ENCODE peak calls at places on chromosomes 16 and 17, in seven cellular contexts. B, A, D, S, Y, G and V are unnamed samples. For H3K4me1, the result is how much of the 10 kb centered on the place peaks cover.

GRCh38 chr16:8630205-8630953 is 8.9 kb downstream of the METTL22 start:
- DNase-seq in S (no peak), B (no peak), Y (no peak), D (no peak), G (no peak), A (no peak), V (no peak)

GRCh38 chr17:73901661-73902415 is 257.6 kb upstream of the SDK2 start:
- DNase-seq in D (no peak), Y (no peak), G (no peak), A (peak), B (peak), S (no peak), V (peak)

GRCh38 chr16:75250809-75251279 is 580 bp downstream of the BCAR1 start:
- DNase-seq in A (no peak), D (no peak), G (no peak), Y (no peak), B (no peak), S (peak), V (no peak)

GRCh38 chr17:76575570-76575969 is 10.1 kb downstream of the ST6GALNAC2 start:
- DNase-seq in G (no peak), A (no peak), S (no peak), B (no peak), D (no peak), Y (no peak), V (no peak)

GRCh38 chr17:68534714-68535113 is 22.5 kb downstream of the PRKAR1A start:
- DNase-seq in Y (no peak), G (no peak), S (no peak), B (no peak), A (no peak), D (no peak), V (no peak)

GRCh38 chr17:6328279-6328678 is 106.6 kb downstream of the AIPL1 start:
- DNase-seq in A (no peak), D (no peak), B (no peak), G (no peak), S (no peak), Y (no peak), V (peak)

GRCh38 chr17:653724-654123 is 60.9 kb downstream of the VPS53 start:
- DNase-seq in B (no peak), S (no peak), D (no peak), G (no peak), Y (no peak), A (no peak), V (no peak)

GRCh38 chr17:4329838-4330237 is 36.6 kb downstream of the UBE2G1 start:
- DNase-seq in D (peak), Y (no peak), S (peak), B (no peak), G (peak), A (no peak), V (peak)

GRCh38 chr17:70521821-70522256 is 352.5 kb downstream of the KCNJ2 start:
- DNase-seq in B (no peak), G (no peak), S (no peak), A (no peak), D (peak), Y (no peak), V (no peak)

GRCh38 chr16:53417011-53417410 is 17.3 kb upstream of the RBL2 start:
- DNase-seq in D (peak), S (peak), G (peak), A (no peak), Y (no peak), B (no peak), V (peak)

GRCh38 chr16:89471225-89471624 is 19.1 kb downstream of the ANKRD11 start:
- DNase-seq in Y (no peak), G (peak), D (peak), S (peak), A (no peak), B (no peak), V (peak)

GRCh38 chr17:79915850-79916430 is 76.7 kb upstream of the CBX4 start:
- DNase-seq in B (peak), Y (peak), D (peak), A (no peak), S (peak), G (peak), V (peak)

GRCh38 chr16:66378739-66379570 is 12.5 kb downstream of the CDH5 start:
- DNase-seq in A (no peak), D (no peak), B (no peak), S (peak), G (peak), Y (no peak), V (no peak)

GRCh38 chr16:26982422-26982821 is 84.3 kb upstream of the C16orf82 start:
- DNase-seq in B (no peak), D (no peak), S (no peak), Y (no peak), G (no peak), A (no peak), V (no peak)

GRCh38 chr16:31177136-31177535 is 2.8 kb upstream of the FUS start:
- DNase-seq in A (no peak), G (no peak), S (peak), B (no peak), Y (no peak), D (peak), V (no peak)

GRCh38 chr16:71473891-71474290 is 11.8 kb upstream of the ZNF23 start:
- DNase-seq in B (no peak), S (no peak), D (no peak), A (no peak), Y (no peak), G (no peak), V (no peak)

GRCh38 chr17:76003915-76004314 is 3.3 kb downstream of the CDK3 start:
- DNase-seq in A (no peak), G (no peak), S (no peak), D (no peak), B (no peak), Y (no peak), V (no peak)

GRCh38 chr17:77428020-77428781 is 287.4 kb downstream of the SEC14L1 start:
- DNase-seq in D (no peak), S (no peak), B (no peak), Y (no peak), G (no peak), A (no peak), V (no peak)

GRCh38 chr16:89586853-89587252 is 11.3 kb downstream of the CPNE7 start:
- DNase-seq in S (no peak), B (no peak), A (no peak), G (no peak), Y (no peak), D (no peak), V (no peak)

GRCh38 chr16:29899516-29900101 is at the start of gene SEZ6L2:
- DNase-seq in D (peak), Y (peak), G (peak), A (peak), S (peak), B (peak), V (peak)

GRCh38 chr16:56547120-56547948 is 17.5 kb upstream of the MT4 start:
- DNase-seq in G (no peak), Y (peak), S (peak), B (peak), A (peak), D (peak), V (peak)

GRCh38 chr17:61251939-61252865 is 147.4 kb upstream of the TBX2 start:
- DNase-seq in D (peak), S (peak), Y (no peak), G (no peak), B (no peak), A (no peak), V (no peak)

GRCh38 chr17:29412780-29413565 is 22.8 kb downstream of the TAOK1 start:
- DNase-seq in A (no peak), S (peak), D (peak), Y (no peak), G (no peak), B (no peak), V (no peak)

GRCh38 chr16:89687092-89687940 is 827 bp downstream of the CDK10 start:
- DNase-seq in Y (no peak), B (no peak), A (no peak), S (peak), D (peak), G (peak), V (peak)

GRCh38 chr17:75514299-75515228 is 773 bp downstream of the CASKIN2 start:
- DNase-seq in B (no peak), S (peak), D (peak), Y (no peak), G (no peak), A (peak), V (peak)

GRCh38 chr17:22373911-22374310 is 681.6 kb downstream of the KCNJ18 start:
- DNase-seq in A (no peak), B (no peak), D (no peak), Y (no peak), S (no peak), G (no peak), V (no peak)

GRCh38 chr17:67779098-67779672 is 46.1 kb upstream of the BPTF start:
- DNase-seq in B (peak), S (peak), Y (peak), A (peak), G (no peak), D (peak), V (peak)

GRCh38 chr17:10631048-10631700 is 25.9 kb downstream of the MYH3 start:
- DNase-seq in A (no peak), B (peak), D (peak), Y (no peak), S (peak), G (no peak), V (peak)

GRCh38 chr17:68288804-68289203 is 2.1 kb downstream of the SLC16A6 start:
- DNase-seq in Y (no peak), S (peak), A (no peak), D (no peak), G (no peak), B (no peak), V (peak)

GRCh38 chr16:17026600-17027242 is 444.0 kb downstream of the XYLT1 start:
- DNase-seq in G (no peak), B (no peak), A (no peak), D (no peak), Y (no peak), S (no peak), V (no peak)

GRCh38 chr17:21549107-21549687 is 143.1 kb upstream of the KCNJ18 start:
- DNase-seq in S (peak), B (no peak), G (no peak), Y (no peak), D (peak), A (no peak), V (no peak)

GRCh38 chr16:75555213-75555706 is 792 bp downstream of the TMEM231 start:
- DNase-seq in S (peak), B (peak), D (peak), G (peak), Y (peak), A (peak), V (peak)

GRCh38 chr17:14301279-14301760 is 439 bp downstream of the HS3ST3B1 start:
- DNase-seq in Y (no peak), G (no peak), A (no peak), D (no peak), S (no peak), B (no peak), V (no peak)

GRCh38 chr17:77391668-77392375 is 251.1 kb downstream of the SEC14L1 start:
- DNase-seq in A (no peak), Y (peak), B (peak), D (peak), G (no peak), S (peak), V (peak)

GRCh38 chr17:77352441-77352840 is 211.7 kb downstream of the SEC14L1 start:
- DNase-seq in G (no peak), D (no peak), S (no peak), A (no peak), Y (no peak), B (no peak), V (no peak)

GRCh38 chr16:75420987-75421819 is 12.1 kb downstream of the CFDP1 start:
- DNase-seq in D (peak), S (peak), Y (peak), A (peak), G (no peak), B (peak), V (peak)

GRCh38 chr17:12959441-12959840 is 58.4 kb downstream of the ELAC2 start:
- DNase-seq in G (peak), A (no peak), S (no peak), B (no peak), D (peak), Y (no peak), V (no peak)

GRCh38 chr17:2035549-2036490 is 5.9 kb downstream of the DPH1 start:
- DNase-seq in S (no peak), B (peak), A (no peak), G (no peak), D (no peak), Y (no peak), V (no peak)

GRCh38 chr16:47036201-47036600 is 62.7 kb upstream of the DNAJA2 start:
- DNase-seq in Y (no peak), S (no peak), G (no peak), D (no peak), A (no peak), B (no peak), V (no peak)
- H3K4ac ChIP-seq in Y (no peak), S (no peak), G (no peak), D (no peak), A (no peak), B (no peak), V (no peak)

DNA sequence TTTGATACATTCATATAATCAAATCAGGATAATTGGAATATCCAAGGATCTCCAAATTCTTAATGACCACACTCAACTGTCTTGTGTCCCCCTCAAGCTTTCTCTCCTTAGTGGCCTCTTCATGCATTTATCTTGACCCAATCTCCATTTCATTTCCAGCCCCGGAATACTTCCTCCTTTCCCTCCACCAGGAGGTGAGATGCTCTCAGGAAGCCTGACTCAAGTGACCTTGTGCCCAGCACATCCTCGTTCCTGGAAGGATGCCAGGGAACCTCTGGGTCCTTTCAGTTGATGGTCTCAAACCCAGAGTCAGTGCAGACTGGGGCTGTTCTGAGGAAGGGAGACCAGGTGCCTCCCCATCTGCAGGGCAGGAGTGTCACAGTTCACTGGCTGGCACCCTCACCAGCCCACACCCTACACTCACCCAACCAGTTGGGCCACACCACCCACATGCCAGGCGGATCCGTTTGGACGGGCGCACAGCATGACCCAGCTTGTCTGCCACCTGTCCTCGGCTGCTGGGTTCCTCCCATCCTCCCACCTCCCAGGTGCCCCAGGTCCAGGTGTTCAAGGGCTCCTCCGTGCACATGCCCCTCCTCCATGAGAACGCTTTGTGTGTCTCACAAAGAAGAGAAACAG is 14.0 kb upstream of the EMP2 start:
- DNase-seq in S (no peak), A (no peak), B (no peak), Y (no peak), G (no peak), D (no peak), V (no peak)
- H3K4me1 ChIP-seq in S (under half), A (under half), B (under half), Y (under half), G (under half), D (under half), V (under half)

DNA sequence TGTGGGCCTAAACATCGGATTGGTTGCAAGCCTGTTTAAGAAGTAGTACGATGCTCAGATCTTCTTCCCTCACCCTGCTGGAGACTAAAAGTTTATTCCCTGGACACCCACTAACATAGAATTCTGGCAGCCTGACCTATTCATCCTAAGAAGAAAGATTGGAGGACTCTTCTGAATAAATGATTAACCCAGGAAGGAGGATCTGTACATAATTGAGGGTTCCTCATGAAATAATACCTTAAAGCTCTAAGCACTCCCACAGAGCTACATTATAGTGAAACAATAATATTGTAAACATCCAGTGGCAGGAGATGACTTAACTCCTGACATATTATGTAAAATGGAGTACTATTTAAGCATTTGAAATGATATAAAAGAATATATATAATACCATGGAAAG is 111.8 kb downstream of the NLK start:
- DNase-seq in G (no peak), A (no peak), D (no peak), S (no peak), Y (no peak), B (no peak), V (no peak)
- H4K8ac ChIP-seq in G (no peak), A (no peak), D (no peak), S (no peak), Y (no peak), B (no peak), V (no peak)

DNA sequence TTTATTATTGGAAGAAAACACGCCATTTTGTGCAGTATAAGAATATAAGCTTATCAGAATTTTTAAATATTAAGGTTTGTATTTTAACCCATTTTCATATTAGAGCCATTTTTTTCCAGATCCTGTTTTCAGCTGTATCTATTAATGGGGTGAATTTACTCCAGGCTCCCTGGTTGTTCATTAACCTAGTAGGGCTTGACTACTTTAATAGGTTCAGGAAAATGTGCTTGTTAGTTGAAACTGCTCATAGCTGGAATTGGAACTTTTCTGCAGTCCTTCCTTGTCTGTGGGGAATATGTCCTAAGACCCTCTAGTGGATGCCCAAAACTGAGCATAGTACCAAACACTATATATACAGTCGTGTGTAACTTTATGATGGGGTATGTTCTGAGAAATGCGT is 28.0 kb downstream of the NFAT5 start:
- DNase-seq in B (no peak), Y (no peak), A (no peak), D (no peak), S (no peak), G (no peak), V (no peak)
- H3K4ac ChIP-seq in B (no peak), Y (no peak), A (no peak), D (no peak), S (no peak), G (no peak), V (no peak)

GRCh38 chr17:44204453-44204882 is 4.8 kb upstream of the ATXN7L3 start:
- DNase-seq in A (no peak), Y (no peak), B (no peak), S (peak), G (no peak), D (peak), V (no peak)
- H3K4me1 ChIP-seq in A (under half), Y (under half), B (under half), S (under half), G (under half), D (under half), V (under half)

GRCh38 chr17:51652529-51652928 is 392.2 kb downstream of the UTP18 start:
- DNase-seq in D (no peak), Y (no peak), A (no peak), G (no peak), B (no peak), S (no peak), V (no peak)
- H4K8ac ChIP-seq in D (no peak), Y (no peak), A (no peak), G (no peak), B (no peak), S (no peak), V (no peak)

GRCh38 chr16:67430504-67431076 is 331 bp upstream of the HSD11B2 start:
- DNase-seq in Y (no peak), S (no peak), A (peak), D (no peak), B (no peak), G (peak), V (no peak)
- H3K4ac ChIP-seq in Y (peak), S (no peak), A (no peak), D (no peak), B (no peak), G (no peak), V (peak)

GRCh38 chr17:50635720-50636144 is 1.1 kb downstream of the ABCC3 start:
- DNase-seq in B (no peak), G (no peak), D (no peak), A (no peak), Y (no peak), S (no peak), V (no peak)
- H3K4me1 ChIP-seq in B (under half), G (under half), D (under half), A (under half), Y (under half), S (under half), V (under half)

GRCh38 chr17:82910770-82911169 is 70.9 kb upstream of the ZNF750 start:
- DNase-seq in A (no peak), S (no peak), G (no peak), D (no peak), Y (no peak), B (no peak), V (no peak)
- H4K8ac ChIP-seq in A (no peak), S (no peak), G (no peak), D (no peak), Y (no peak), B (no peak), V (no peak)

GRCh38 chr17:17175917-17176316 is 30.2 kb downstream of the PLD6 start:
- DNase-seq in B (no peak), D (no peak), Y (no peak), A (no peak), S (no peak), G (no peak), V (no peak)

GRCh38 chr17:17179371-17179827 is 26.7 kb downstream of the PLD6 start:
- DNase-seq in B (no peak), D (peak), G (no peak), S (no peak), Y (no peak), A (no peak), V (no peak)

GRCh38 chr17:17175340-17175739 is 30.8 kb downstream of the PLD6 start:
- DNase-seq in G (no peak), D (no peak), B (no peak), S (no peak), A (no peak), Y (no peak), V (no peak)

GRCh38 chr17:17176341-17176740 is 29.8 kb downstream of the PLD6 start:
- DNase-seq in Y (no peak), D (no peak), G (no peak), S (no peak), A (no peak), B (no peak), V (no peak)

DNA sequence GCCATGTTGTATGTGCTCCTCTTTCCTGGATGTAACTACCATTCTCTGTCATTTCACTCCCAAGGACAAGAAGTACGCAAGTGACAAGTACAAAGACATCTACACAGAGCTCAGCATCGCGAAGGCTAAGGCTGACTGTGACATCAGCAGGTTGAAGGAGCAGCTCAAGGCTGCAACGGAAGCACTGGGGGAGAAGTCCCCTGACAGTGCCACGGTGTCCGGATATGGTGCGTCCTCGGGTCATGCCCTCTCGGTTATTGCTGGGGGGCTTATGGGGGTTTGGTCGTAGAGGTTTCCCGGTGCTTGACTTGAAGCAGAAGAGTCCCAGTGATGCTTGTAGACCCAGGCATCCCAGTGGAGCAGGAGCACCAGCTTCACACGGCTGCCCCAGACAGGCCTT is 28.9 kb downstream of the PLD6 start:
- DNase-seq in B (no peak), D (no peak), G (no peak), Y (no peak), A (no peak), S (no peak), V (no peak)
- H3K4ac ChIP-seq in B (no peak), D (no peak), G (no peak), Y (no peak), A (no peak), S (no peak), V (no peak)